ENCODE peak calls at places on chromosomes 16 and 17, in six cellular contexts. D is PC-3, T is MM.1S, A is GM23248, F is SK-N-SH, L is GM23338. O is an unnamed sample. For H3F3A, the result is how much of the 10 kb centered on the place peaks cover.

GRCh38 chr17:28173071-28173561 is 130.6 kb downstream of the NLK start:
- DNase-seq in D (no peak), T (no peak), A (no peak), F (no peak), L (peak), O (no peak)

GRCh38 chr17:8954339-8954738 is 11.2 kb downstream of the PIK3R5 start:
- DNase-seq in D (no peak), T (no peak), A (no peak), F (no peak), L (peak), O (peak)

GRCh38 chr17:80738406-80738805 is 193.8 kb downstream of the RPTOR start:
- DNase-seq in D (no peak), T (no peak), A (no peak), F (no peak), L (no peak), O (no peak)

GRCh38 chr17:68383443-68384321 is 73.6 kb downstream of the WIPI1 start:
- DNase-seq in D (peak), T (no peak), A (peak), F (no peak), L (no peak), O (no peak)

GRCh38 chr17:61247438-61247837 is 152.2 kb upstream of the TBX2 start:
- DNase-seq in D (no peak), T (no peak), A (peak), F (no peak), L (no peak), O (no peak)

GRCh38 chr17:34379876-34380275 is 16.8 kb upstream of the CCL1 start:
- DNase-seq in D (no peak), T (no peak), A (peak), F (no peak), L (no peak), O (no peak)

GRCh38 chr17:82013341-82013740 is 9.3 kb downstream of the CENPX start:
- DNase-seq in D (no peak), T (no peak), A (no peak), F (peak), L (no peak), O (no peak)

GRCh38 chr17:58281511-58282011 is 826 bp upstream of the MPO start:
- DNase-seq in D (no peak), T (no peak), A (no peak), F (no peak), L (peak), O (no peak)

GRCh38 chr16:26645629-26646028 is 421.1 kb upstream of the C16orf82 start:
- DNase-seq in D (no peak), T (no peak), A (peak), F (peak), L (peak), O (peak)

GRCh38 chr17:2222301-2222700 is 81.3 kb downstream of the SMG6 start:
- DNase-seq in D (no peak), T (no peak), A (peak), F (no peak), L (no peak), O (no peak)

GRCh38 chr16:77212736-77213541 is 13.7 kb downstream of the SYCE1L start:
- DNase-seq in D (peak), T (peak), A (peak), F (peak), L (peak), O (peak)

GRCh38 chr16:15677447-15677846 is 27.4 kb downstream of the NDE1 start:
- DNase-seq in D (no peak), T (no peak), A (no peak), F (no peak), L (no peak), O (no peak)

GRCh38 chr16:48608452-48608851 is 1.5 kb downstream of the N4BP1 start:
- DNase-seq in D (peak), T (peak), A (peak), F (no peak), L (no peak), O (no peak)

GRCh38 chr17:48483471-48484131 is 47.2 kb downstream of the HOXB1 start:
- DNase-seq in D (peak), T (peak), A (peak), F (no peak), L (peak), O (no peak)

GRCh38 chr16:61792194-61792904 is 243.9 kb downstream of the CDH8 start:
- DNase-seq in D (peak), T (no peak), A (peak), F (no peak), L (no peak), O (no peak)

GRCh38 chr16:11550651-11551498 is 35.8 kb downstream of the LITAF start:
- DNase-seq in D (no peak), T (no peak), A (no peak), F (no peak), L (no peak), O (no peak)

GRCh38 chr16:77896357-77896972 is 108.1 kb downstream of the VAT1L start:
- DNase-seq in D (no peak), T (no peak), A (no peak), F (peak), L (no peak), O (peak)

GRCh38 chr16:4496305-4496704 is 20.1 kb downstream of the HMOX2 start:
- DNase-seq in D (peak), T (no peak), A (peak), F (no peak), L (no peak), O (no peak)

GRCh38 chr17:74873874-74874614 is 1.2 kb upstream of the FDXR start:
- DNase-seq in D (peak), T (no peak), A (peak), F (peak), L (no peak), O (no peak)

GRCh38 chr17:37293770-37294169 is 82.0 kb upstream of the C17orf78 start:
- DNase-seq in D (no peak), T (no peak), A (no peak), F (no peak), L (no peak), O (no peak)

GRCh38 chr17:40352779-40353394 is 11.7 kb downstream of the GJD3 start:
- DNase-seq in D (no peak), T (no peak), A (no peak), F (no peak), L (no peak), O (no peak)

GRCh38 chr17:47978324-47978723 is 7.4 kb downstream of the CDK5RAP3 start:
- DNase-seq in D (peak), T (peak), A (peak), F (peak), L (peak), O (peak)

GRCh38 chr17:4908711-4909496 is 6.0 kb upstream of the CHRNE start:
- DNase-seq in D (peak), T (peak), A (peak), F (peak), L (peak), O (peak)

GRCh38 chr17:28716740-28717577 is 709 bp downstream of the RAB34 start:
- DNase-seq in D (peak), T (no peak), A (peak), F (no peak), L (peak), O (peak)

GRCh38 chr17:41975099-41976083 is 8.8 kb downstream of the CNP start:
- DNase-seq in D (no peak), T (no peak), A (peak), F (no peak), L (no peak), O (no peak)

GRCh38 chr17:41976142-41976768 is 9.7 kb downstream of the CNP start:
- DNase-seq in D (no peak), T (peak), A (peak), F (no peak), L (no peak), O (no peak)

GRCh38 chr17:41974031-41974430 is 7.4 kb downstream of the CNP start:
- DNase-seq in D (no peak), T (no peak), A (no peak), F (no peak), L (no peak), O (no peak)

GRCh38 chr17:41973457-41973856 is 6.9 kb downstream of the CNP start:
- DNase-seq in D (no peak), T (no peak), A (no peak), F (no peak), L (no peak), O (no peak)

DNA sequence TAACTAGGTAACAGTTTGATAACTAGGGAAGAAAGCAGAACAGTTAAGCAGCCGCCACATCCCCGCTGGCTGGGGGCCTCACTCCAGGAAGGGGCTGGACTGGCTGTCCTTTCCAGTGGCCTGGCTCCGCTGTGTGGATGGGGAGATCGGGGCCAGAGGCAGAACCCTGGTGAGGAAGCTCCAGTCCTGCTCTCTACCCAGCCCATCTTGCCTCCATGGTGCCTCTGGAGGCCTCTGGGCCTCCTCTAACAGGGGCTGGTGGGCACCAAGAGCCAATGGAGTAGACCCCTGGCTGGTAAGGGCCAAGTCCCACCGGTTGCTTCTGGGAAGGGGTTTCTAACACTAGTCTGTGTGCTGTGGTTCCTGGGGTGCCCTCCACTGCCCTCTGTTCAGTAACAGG is 8.1 kb downstream of the CNP start:
- DNase-seq in D (no peak), T (no peak), A (no peak), F (no peak), L (no peak), O (no peak)
- H3F3A ChIP-seq in D (under half), T (under half), A (under half), F (under half), L (under half), O (under half)

GRCh38 chr16:851209-851810 is 50.8 kb upstream of the GNG13 start:
- DNase-seq in D (no peak), T (no peak), A (no peak), F (no peak), L (no peak), O (no peak)
- TF ChIP-seq EZH2phosphoT487 in D (no peak), T (no peak), A (no peak), F (no peak), L (no peak), O (no peak)

GRCh38 chr17:46139365-46140210 is 53.6 kb downstream of the KANSL1 start:
- DNase-seq in D (peak), T (no peak), A (no peak), F (no peak), L (no peak), O (no peak)

GRCh38 chr17:46143827-46144236 is 49.4 kb downstream of the KANSL1 start:
- DNase-seq in D (no peak), T (no peak), A (no peak), F (no peak), L (no peak), O (no peak)

GRCh38 chr17:46140645-46141197 is 52.5 kb downstream of the KANSL1 start:
- DNase-seq in D (no peak), T (no peak), A (no peak), F (no peak), L (no peak), O (no peak)

GRCh38 chr17:46144246-46144645 is 49.0 kb downstream of the KANSL1 start:
- DNase-seq in D (no peak), T (peak), A (no peak), F (no peak), L (no peak), O (no peak)

DNA sequence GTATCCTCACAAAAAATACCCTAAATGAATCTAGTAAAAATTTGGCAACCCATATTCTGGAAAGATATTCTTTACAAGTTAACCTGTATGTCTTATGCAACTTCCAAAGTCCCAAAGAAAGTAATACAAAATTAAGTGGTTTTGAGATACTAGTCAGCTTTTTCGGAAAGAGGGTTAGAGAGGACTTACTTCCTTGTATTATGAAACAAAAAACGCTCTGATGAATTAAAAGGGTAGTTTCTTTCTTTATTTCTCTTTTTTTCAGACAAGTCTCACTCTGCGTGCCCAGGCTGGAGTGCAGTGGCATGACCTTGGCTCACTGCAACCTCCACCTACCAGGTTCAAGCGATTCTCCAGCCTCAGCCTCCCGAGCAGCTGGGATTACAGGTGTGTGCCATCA is 51.6 kb downstream of the KANSL1 start:
- DNase-seq in D (no peak), T (no peak), A (no peak), F (no peak), L (no peak), O (no peak)
- H3F3A ChIP-seq in D (under half), T (under half), A (under half), F (under half), L (under half), O (under half)

GRCh38 chr17:79019631-79020584 is 4.1 kb upstream of the C1QTNF1 start:
- DNase-seq in D (peak), T (peak), A (peak), F (peak), L (peak), O (peak)
- TF ChIP-seq EZH2phosphoT487 in D (no peak), T (no peak), A (no peak), F (no peak), L (no peak), O (no peak)

GRCh38 chr17:72107100-72107499 is 13.7 kb upstream of the SOX9 start:
- DNase-seq in D (no peak), T (no peak), A (no peak), F (no peak), L (no peak), O (peak)

GRCh38 chr17:72110953-72111339 is 9.9 kb upstream of the SOX9 start:
- DNase-seq in D (peak), T (no peak), A (no peak), F (peak), L (no peak), O (no peak)

GRCh38 chr17:72113751-72114150 is 7.1 kb upstream of the SOX9 start:
- DNase-seq in D (no peak), T (no peak), A (no peak), F (peak), L (no peak), O (no peak)

GRCh38 chr17:72110231-72110952 is 10.4 kb upstream of the SOX9 start:
- DNase-seq in D (no peak), T (no peak), A (peak), F (no peak), L (peak), O (no peak)

GRCh38 chr17:72111374-72111773 is 9.4 kb upstream of the SOX9 start:
- DNase-seq in D (no peak), T (no peak), A (no peak), F (peak), L (no peak), O (peak)
- H3F3A ChIP-seq in D (under half), T (under half), A (under half), F (under half), L (under half), O (under half)

GRCh38 chr16:69520413-69520799 is 45.4 kb upstream of the NFAT5 start:
- DNase-seq in D (no peak), T (no peak), A (no peak), F (no peak), L (no peak), O (no peak)

GRCh38 chr16:69523571-69523970 is 42.2 kb upstream of the NFAT5 start:
- DNase-seq in D (no peak), T (no peak), A (no peak), F (no peak), L (no peak), O (no peak)

GRCh38 chr16:69520800-69521602 is 44.8 kb upstream of the NFAT5 start:
- DNase-seq in D (no peak), T (peak), A (peak), F (no peak), L (no peak), O (no peak)

GRCh38 chr16:69522041-69522578 is 43.7 kb upstream of the NFAT5 start:
- DNase-seq in D (no peak), T (no peak), A (no peak), F (no peak), L (no peak), O (no peak)

DNA sequence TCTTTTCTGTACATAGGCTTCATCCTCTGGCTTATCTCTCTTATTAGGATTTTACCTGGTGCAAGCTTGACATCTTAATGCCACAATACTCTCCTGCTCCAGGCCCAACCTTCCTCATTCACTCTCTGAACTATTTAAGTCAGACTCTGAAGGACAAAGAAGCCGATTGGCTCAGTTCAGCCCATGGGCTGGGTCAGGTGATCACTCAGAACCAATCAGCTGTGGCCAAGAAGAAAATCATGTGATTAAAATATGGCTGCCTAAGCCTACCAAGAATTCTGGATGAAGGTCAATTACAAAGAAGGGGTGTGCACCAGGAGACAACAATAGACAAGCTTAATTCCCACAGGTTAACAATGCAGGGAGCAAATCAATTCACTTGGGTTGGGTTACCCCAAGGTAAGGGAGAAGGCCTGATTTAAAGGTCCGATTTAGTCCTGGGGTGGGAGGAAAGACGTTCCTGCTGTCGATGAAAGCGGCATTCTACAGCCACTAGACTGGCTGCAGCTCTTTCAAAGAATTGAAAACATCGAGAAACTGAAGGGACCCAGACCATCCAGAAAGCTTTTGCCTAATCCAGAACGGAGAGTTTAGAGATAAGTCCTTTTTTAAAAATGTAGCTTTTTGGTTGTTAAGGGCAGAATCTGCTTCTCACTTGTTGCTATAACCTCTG is 42.9 kb upstream of the NFAT5 start:
- DNase-seq in D (no peak), T (no peak), A (no peak), F (peak), L (peak), O (no peak)
- TF ChIP-seq EZH2phosphoT487 in D (no peak), T (no peak), A (no peak), F (no peak), L (no peak), O (no peak)

GRCh38 chr17:7239091-7240027 is at the start of gene PHF23:
- DNase-seq in D (peak), T (peak), A (peak), F (peak), L (peak), O (peak)
- H3F3A ChIP-seq in D (under half), T (half or more), A (half or more), F (half or more), L (under half), O (half or more)

DNA sequence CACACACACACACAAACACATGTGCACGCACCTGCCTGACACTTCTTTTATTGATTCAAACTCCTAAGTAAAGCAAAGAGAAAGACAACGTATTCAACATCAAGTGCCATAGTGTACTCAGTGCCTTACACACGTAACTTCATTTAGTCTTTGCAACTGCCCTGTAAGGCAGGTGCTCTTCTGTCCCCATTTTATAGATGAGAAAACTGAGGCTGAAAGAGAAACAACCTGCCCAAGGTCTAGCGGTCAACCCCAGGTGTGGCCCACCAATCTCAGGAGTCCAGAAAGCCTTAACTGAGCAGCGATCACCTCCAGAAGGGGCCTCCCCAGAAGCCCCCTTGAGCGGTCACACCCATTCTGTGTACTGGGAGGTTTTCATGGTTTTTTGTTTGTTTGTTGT is 10.3 kb upstream of the GSG1L start:
- DNase-seq in D (no peak), T (no peak), A (no peak), F (no peak), L (no peak), O (no peak)
- TF ChIP-seq EZH2phosphoT487 in D (no peak), T (no peak), A (no peak), F (no peak), L (no peak), O (no peak)

GRCh38 chr16:88515405-88515804 is 54.8 kb upstream of the ZC3H18 start:
- DNase-seq in D (no peak), T (no peak), A (no peak), F (no peak), L (no peak), O (no peak)

GRCh38 chr16:88515925-88516324 is 54.3 kb upstream of the ZC3H18 start:
- DNase-seq in D (no peak), T (no peak), A (no peak), F (no peak), L (no peak), O (no peak)

GRCh38 chr16:88512728-88513674 is 57.2 kb upstream of the ZC3H18 start:
- DNase-seq in D (no peak), T (no peak), A (no peak), F (peak), L (no peak), O (no peak)

GRCh38 chr16:88514526-88514925 is 55.7 kb upstream of the ZC3H18 start:
- DNase-seq in D (no peak), T (no peak), A (no peak), F (no peak), L (no peak), O (no peak)

DNA sequence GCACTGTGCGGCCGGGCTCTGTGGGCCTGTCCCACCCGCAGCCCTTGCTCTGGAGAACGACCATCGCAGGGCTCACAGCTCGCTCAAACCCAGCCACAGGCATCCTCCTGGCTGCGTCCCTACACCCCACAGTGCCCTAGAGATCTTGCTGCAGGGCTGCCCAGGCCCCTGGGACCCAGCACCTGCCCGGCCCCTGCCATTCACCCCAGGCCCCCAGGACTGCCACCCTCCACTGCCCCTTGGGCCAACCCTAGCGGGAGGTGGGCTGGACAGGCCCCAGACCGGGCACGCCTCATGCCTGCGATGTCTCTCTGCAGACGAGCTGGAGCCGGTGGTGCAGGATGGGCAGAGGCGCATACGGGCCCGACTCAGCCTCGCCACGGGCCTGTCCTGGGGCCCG is 56.1 kb upstream of the ZC3H18 start:
- DNase-seq in D (no peak), T (no peak), A (no peak), F (no peak), L (no peak), O (no peak)
- H3F3A ChIP-seq in D (under half), T (under half), A (under half), F (under half), L (under half), O (under half)